ENCODE peak calls at places on chromosomes 4 and X, in six cellular contexts. R is kidney tubule cell; D is NCI-H82; O is activated gamma-delta T cell treated with Interleukin-2 at 50 U/mL for 16 hours; I is GM20000; B is activated naive CD8-positive, alpha-beta T cell treated with anti-CD3 and anti-CD28 coated beads, Interleukin-2, amount 50 U/mL, for 24 hours. U is an unnamed sample.

GRCh38 chrX:10098235-10098819 is 58.4 kb upstream of the CLCN4 start:
- DNase-seq in R (no peak), D (no peak), O (peak), I (peak), B (peak), U (no peak)

GRCh38 chrX:19836337-19836736 is 51.1 kb downstream of the SH3KBP1 start:
- DNase-seq in R (no peak), D (peak), O (no peak), I (no peak), B (no peak), U (no peak)

GRCh38 chrX:46941341-46941740 is 29.1 kb downstream of the JADE3 start:
- DNase-seq in R (peak), D (no peak), O (no peak), I (no peak), B (no peak), U (no peak)

GRCh38 chr4:57435300-57435699 is 325.1 kb upstream of the IGFBP7 start:
- DNase-seq in R (no peak), D (no peak), O (no peak), I (no peak), B (no peak), U (no peak)

GRCh38 chrX:53445977-53446376 is 11.8 kb upstream of the HSD17B10 start:
- DNase-seq in R (peak), D (peak), O (peak), I (no peak), B (peak), U (peak)

GRCh38 chr4:147678796-147679549 is 5.0 kb downstream of the PRMT9 start:
- DNase-seq in R (peak), D (peak), O (no peak), I (no peak), B (peak), U (peak)

GRCh38 chr4:100100985-100101384 is 89.3 kb downstream of the DDIT4L start:
- DNase-seq in R (no peak), D (no peak), O (no peak), I (no peak), B (no peak), U (no peak)

GRCh38 chr4:73729534-73730165 is 10.7 kb upstream of the CXCL8 start:
- DNase-seq in R (peak), D (peak), O (no peak), I (peak), B (no peak), U (peak)

GRCh38 chr4:153233761-153234371 is 29.6 kb downstream of the TRIM2 start:
- DNase-seq in R (peak), D (no peak), O (no peak), I (no peak), B (no peak), U (no peak)

GRCh38 chr4:110088670-110089069 is 109.7 kb downstream of the ELOVL6 start:
- DNase-seq in R (peak), D (no peak), O (no peak), I (peak), B (no peak), U (no peak)

GRCh38 chr4:135724426-135724825 is 1522.8 kb upstream of the PABPC4L start:
- DNase-seq in R (peak), D (no peak), O (no peak), I (no peak), B (no peak), U (no peak)

GRCh38 chr4:81682492-81682891 is 210.8 kb upstream of the RASGEF1B start:
- DNase-seq in R (no peak), D (no peak), O (no peak), I (no peak), B (no peak), U (no peak)

GRCh38 chrX:37883196-37883595 is 35.8 kb upstream of the DYNLT3 start:
- DNase-seq in R (peak), D (no peak), O (no peak), I (no peak), B (no peak), U (no peak)

GRCh38 chr4:11640584-11640983 is 211.9 kb upstream of the HS3ST1 start:
- DNase-seq in R (peak), D (no peak), O (no peak), I (no peak), B (no peak), U (no peak)

GRCh38 chrX:107766470-107767140 is 9.0 kb downstream of the TSC22D3 start:
- DNase-seq in R (peak), D (peak), O (no peak), I (no peak), B (no peak), U (no peak)

GRCh38 chrX:53449632-53450031 is 15.5 kb upstream of the HSD17B10 start:
- DNase-seq in R (peak), D (no peak), O (no peak), I (no peak), B (no peak), U (no peak)

GRCh38 chr4:8675383-8675782 is 82.8 kb downstream of the CPZ start:
- DNase-seq in R (peak), D (no peak), O (no peak), I (no peak), B (no peak), U (no peak)

GRCh38 chr4:113474017-113474416 is 287.5 kb downstream of the CAMK2D start:
- DNase-seq in R (peak), D (no peak), O (no peak), I (no peak), B (no peak), U (no peak)

GRCh38 chrX:148441387-148441786 is 59.0 kb upstream of the AFF2 start:
- DNase-seq in R (no peak), D (no peak), O (no peak), I (no peak), B (no peak), U (no peak)

GRCh38 chrX:54820737-54821136 is 13.2 kb downstream of the MAGED2 start:
- DNase-seq in R (no peak), D (no peak), O (no peak), I (no peak), B (no peak), U (no peak)

GRCh38 chrX:86047174-86047991 is at the start of gene CHM:
- DNase-seq in R (peak), D (no peak), O (peak), I (peak), B (peak), U (no peak)

GRCh38 chr4:151039733-151040132 is 24.6 kb upstream of the LRBA start:
- DNase-seq in R (no peak), D (no peak), O (no peak), I (no peak), B (no peak), U (no peak)

GRCh38 chrX:130485870-130486269 is 84.1 kb downstream of the RBMX2 start:
- DNase-seq in R (no peak), D (no peak), O (no peak), I (no peak), B (no peak), U (no peak)

GRCh38 chr4:172762902-172763301 is 405.7 kb upstream of the GALNT7 start:
- DNase-seq in R (no peak), D (no peak), O (no peak), I (no peak), B (no peak), U (no peak)

GRCh38 chrX:459611-460010 is 72.9 kb upstream of the PPP2R3B start:
- DNase-seq in R (no peak), D (no peak), O (no peak), I (no peak), B (no peak), U (no peak)

GRCh38 chr4:44446801-44447562 is 1.6 kb downstream of the KCTD8 start:
- DNase-seq in R (no peak), D (peak), O (no peak), I (no peak), B (peak), U (peak)

GRCh38 chr4:121758896-121759568 is 5.9 kb downstream of the SMIM43 start:
- DNase-seq in R (no peak), D (no peak), O (no peak), I (no peak), B (no peak), U (no peak)

GRCh38 chr4:77697860-77698599 is 92.4 kb downstream of the CXCL13 start:
- DNase-seq in R (peak), D (peak), O (no peak), I (peak), B (no peak), U (peak)

GRCh38 chrX:133776072-133776471 is 209.3 kb downstream of the GPC3 start:
- DNase-seq in R (peak), D (peak), O (peak), I (no peak), B (peak), U (no peak)

GRCh38 chr4:73499996-73500765 is 18.6 kb downstream of the AFM start:
- DNase-seq in R (peak), D (no peak), O (no peak), I (no peak), B (no peak), U (no peak)

GRCh38 chr4:36280555-36280954 is 861 bp upstream of the DTHD1 start:
- DNase-seq in R (peak), D (no peak), O (no peak), I (no peak), B (no peak), U (no peak)

GRCh38 chr4:102551946-102552575 is 50.9 kb downstream of the NFKB1 start:
- DNase-seq in R (no peak), D (no peak), O (no peak), I (no peak), B (no peak), U (no peak)

GRCh38 chr4:157674699-157675098 is 454.2 kb downstream of the GRIA2 start:
- DNase-seq in R (no peak), D (no peak), O (no peak), I (no peak), B (no peak), U (no peak)